ENCODE peak calls at places on chromosomes 1 and 21, in six cellular contexts. S, Y, X, O, L and B are unnamed samples.

GRCh38 chr1:7293702-7294630 is 477.1 kb upstream of the VAMP3 start:
- DNase-seq in S (no peak), Y (no peak), X (no peak), O (no peak), L (no peak), B (no peak)

GRCh38 chr1:24018611-24019580 is 38.8 kb upstream of the SRSF10 start:
- DNase-seq in S (peak; percentile 33), Y (no peak), X (peak; percentile 100), O (no peak), L (no peak), B (peak; percentile 100)

GRCh38 chr1:195376190-195376589 is 1232.0 kb downstream of the KCNT2 start:
- DNase-seq in S (no peak), Y (no peak), X (no peak), O (no peak), L (no peak), B (no peak)

GRCh38 chr1:240030236-240030635 is 61.4 kb upstream of the FMN2 start:
- DNase-seq in S (no peak), Y (no peak), X (no peak), O (no peak), L (no peak), B (peak; percentile 19)

GRCh38 chr1:64540265-64540791 is 70.4 kb downstream of the CACHD1 start:
- DNase-seq in S (no peak), Y (no peak), X (no peak), O (peak; percentile 74), L (no peak), B (peak; percentile 91)

GRCh38 chr21:22421416-22422190 is 1423.4 kb downstream of the NCAM2 start:
- DNase-seq in S (no peak), Y (no peak), X (no peak), O (no peak), L (no peak), B (no peak)

GRCh38 chr1:75129660-75130311 is 4.4 kb upstream of the LHX8 start:
- DNase-seq in S (no peak), Y (no peak), X (no peak), O (no peak), L (no peak), B (peak; percentile 88)

GRCh38 chr1:47621977-47622376 is 184.1 kb downstream of the FOXD2 start:
- DNase-seq in S (no peak), Y (no peak), X (no peak), O (no peak), L (no peak), B (no peak)

GRCh38 chr1:108780937-108781574 is 34.6 kb downstream of the STXBP3 start:
- DNase-seq in S (no peak), Y (no peak), X (no peak), O (peak; percentile 21), L (no peak), B (no peak)